ENCODE peak calls at places on chromosomes 12 and 14, in ten cellular contexts. E is astrocyte of the spinal cord, M is pancreas, H is Peyer's patch, Y is colonic mucosa, V is neural progenitor cell, G is fibroblast of lung, I is GM23338, N is AG10803, O is epithelial cell of esophagus. A is an unnamed sample.

GRCh38 chr14:54730156-54730961 is 163.4 kb downstream of the SAMD4A start:
- DNase-seq in O (no peak), I (no peak), V (no peak), H (no peak), N (peak), E (peak), M (no peak), Y (no peak), G (peak), A (peak)

GRCh38 chr12:53053223-53054111 is 3.6 kb downstream of the TNS2 start:
- DNase-seq in H (peak), I (peak), M (peak), Y (peak), E (no peak), V (peak), G (no peak), O (peak), N (no peak), A (no peak)

GRCh38 chr12:63977441-63977840 is 132.9 kb downstream of the SRGAP1 start:
- DNase-seq in O (no peak), E (no peak), Y (no peak), N (peak), V (no peak), H (no peak), M (no peak), G (no peak), I (no peak), A (no peak)

GRCh38 chr14:70416322-70416716 is 571 bp downstream of the SYNJ2BP start:
- DNase-seq in V (no peak), M (no peak), O (peak), Y (no peak), H (no peak), G (peak), N (peak), E (peak), I (peak), A (no peak)

GRCh38 chr12:11553871-11554533 is 95.5 kb upstream of the ETV6 start:
- DNase-seq in O (peak), E (peak), M (peak), H (no peak), V (peak), I (peak), G (peak), Y (peak), N (peak), A (no peak)

GRCh38 chr12:53596920-53597363 is 29.2 kb downstream of the ATF7 start:
- DNase-seq in E (peak), N (peak), G (peak), Y (no peak), O (no peak), M (no peak), H (no peak), V (peak), I (no peak), A (peak)

GRCh38 chr14:98249057-98249456 is 1022.9 kb downstream of the BCL11B start:
- DNase-seq in E (no peak), G (no peak), V (no peak), M (no peak), H (no peak), Y (no peak), N (no peak), I (no peak), O (no peak), A (no peak)

GRCh38 chr12:6347367-6348338 is 5.8 kb upstream of the TNFRSF1A start:
- DNase-seq in Y (no peak), G (peak), H (no peak), V (no peak), N (peak), M (peak), E (peak), O (no peak), I (no peak), A (no peak)

GRCh38 chr12:111570090-111570961 is 28.8 kb downstream of the ATXN2 start:
- DNase-seq in G (peak), M (no peak), I (no peak), V (no peak), O (peak), Y (no peak), E (peak), N (peak), H (no peak), A (peak)

GRCh38 chr12:25743679-25744078 is 190.6 kb upstream of the LMNTD1 start:
- DNase-seq in O (no peak), Y (no peak), I (no peak), N (peak), G (no peak), E (no peak), M (no peak), V (no peak), H (no peak), A (no peak)

GRCh38 chr12:111775205-111776193 is 8.8 kb downstream of the ALDH2 start:
- DNase-seq in N (no peak), M (peak), G (peak), O (peak), E (peak), H (peak), Y (peak), I (no peak), V (no peak), A (peak)

GRCh38 chr12:110957652-110958051 is 37.3 kb upstream of the MYL2 start:
- DNase-seq in O (no peak), E (no peak), G (no peak), N (no peak), V (no peak), H (no peak), I (no peak), M (no peak), Y (no peak), A (no peak)

GRCh38 chr14:35416108-35416750 is 11.7 kb upstream of the NFKBIA start:
- DNase-seq in I (no peak), G (peak), V (no peak), N (no peak), H (no peak), O (no peak), E (no peak), Y (no peak), M (no peak), A (no peak)

DNA sequence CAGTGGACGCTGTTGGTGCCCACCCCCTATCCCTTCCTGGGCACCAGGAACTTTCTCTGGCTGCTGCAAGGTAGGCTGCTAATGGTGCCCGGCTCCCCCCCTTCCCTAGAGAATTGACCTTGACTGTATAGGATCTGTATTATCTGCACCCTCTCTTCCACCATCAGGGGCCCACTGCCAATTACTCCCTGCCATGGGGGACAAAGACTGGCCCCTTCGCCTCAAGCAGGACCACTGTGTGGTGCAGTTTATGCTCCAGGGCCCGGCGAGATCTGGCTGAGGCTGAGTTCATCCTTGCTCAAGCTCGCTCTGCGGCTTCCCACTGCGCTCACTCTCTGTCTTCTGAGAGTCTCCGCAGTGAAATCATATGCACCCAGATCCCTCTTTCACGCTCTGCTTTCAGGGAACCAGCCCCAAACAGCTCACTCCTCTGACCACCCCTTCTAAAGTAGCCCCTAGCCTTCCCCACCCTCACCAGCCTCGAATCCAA is 95.2 kb downstream of the LGMN start:
- DNase-seq in H (no peak), N (no peak), O (no peak), M (no peak), Y (no peak), I (no peak), E (no peak), G (no peak), V (no peak), A (no peak)
- H3K4me3 ChIP-seq in H (peak), N (no peak), O (no peak), M (no peak), Y (peak), I (no peak), E (no peak), G (no peak), V (no peak), A (no peak)

GRCh38 chr12:124423683-124424515 is 129.0 kb downstream of the RFLNA start:
- DNase-seq in O (no peak), V (no peak), E (no peak), G (no peak), Y (no peak), I (no peak), H (no peak), N (no peak), M (no peak), A (no peak)

GRCh38 chr12:124422142-124422569 is 127.3 kb downstream of the RFLNA start:
- DNase-seq in H (peak), Y (peak), E (no peak), N (no peak), I (no peak), G (no peak), O (peak), M (peak), V (no peak), A (no peak)

GRCh38 chr12:124420972-124421674 is 126.2 kb downstream of the RFLNA start:
- DNase-seq in V (no peak), E (no peak), H (no peak), N (no peak), O (no peak), G (no peak), I (no peak), Y (no peak), M (no peak), A (no peak)

GRCh38 chr12:124424516-124424905 is 129.6 kb downstream of the RFLNA start:
- DNase-seq in I (no peak), V (no peak), M (no peak), G (no peak), Y (no peak), E (no peak), N (no peak), H (no peak), O (no peak), A (no peak)

GRCh38 chr12:124422570-124423523 is 128.0 kb downstream of the RFLNA start:
- DNase-seq in I (no peak), N (peak), V (no peak), M (peak), O (peak), H (peak), E (peak), G (peak), Y (peak), A (peak)
- H3K4me3 ChIP-seq in I (no peak), N (peak), V (no peak), M (no peak), O (no peak), H (peak), E (peak), G (peak), Y (peak), A (no peak)

GRCh38 chr14:85178869-85179268 is 351.1 kb upstream of the FLRT2 start:
- DNase-seq in M (no peak), V (no peak), H (no peak), E (no peak), G (no peak), I (peak), N (no peak), O (no peak), Y (no peak), A (no peak)
- H3K4me3 ChIP-seq in M (no peak), V (no peak), H (no peak), E (no peak), G (no peak), I (no peak), N (no peak), O (no peak), Y (no peak), A (no peak)

DNA sequence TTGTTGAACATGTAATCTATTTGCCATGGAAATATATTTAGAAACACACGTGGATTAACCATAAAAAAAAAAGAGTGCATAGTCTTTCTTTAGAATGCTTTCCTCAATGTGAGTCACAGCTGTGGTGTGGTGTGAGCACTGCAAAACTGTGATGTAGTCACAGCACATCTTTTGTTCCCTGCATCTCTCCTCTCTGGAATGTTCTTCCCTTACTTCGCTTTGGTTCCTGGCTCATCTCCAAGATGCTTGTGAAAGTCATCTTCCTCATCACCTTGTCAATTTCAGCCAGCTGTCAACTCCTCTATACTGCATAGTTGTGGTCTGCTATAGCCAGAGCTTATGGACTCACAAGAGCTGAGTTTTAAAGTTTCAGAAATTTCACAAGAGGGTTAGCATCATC is 60.2 kb downstream of the STAB2 start:
- DNase-seq in V (no peak), Y (no peak), M (no peak), E (peak), H (no peak), O (peak), I (no peak), G (peak), N (peak), A (peak)
- H3K4me3 ChIP-seq in V (no peak), Y (no peak), M (no peak), E (no peak), H (no peak), O (no peak), I (no peak), G (no peak), N (no peak), A (no peak)

A was measured in skeletal muscle cell.